ENCODE peak calls at places on chromosomes 16 and 17, in four cellular contexts. One of them, this sample, is unnamed.

GRCh38 chr16:4306439-4307214 is 9.2 kb upstream of the GLIS2 start:
- DNase-seq in endothelial cell of umbilical vein: no peak
- DNase-seq in mesenchymal stem cell: no peak
- DNase-seq in mammary epithelial cell: no peak
- DNase-seq in this sample: no peak

GRCh38 chr16:48197294-48197693 is 41.5 kb upstream of the ABCC12 start:
- DNase-seq in mesenchymal stem cell: no peak
- DNase-seq in mammary epithelial cell: no peak
- DNase-seq in endothelial cell of umbilical vein: no peak
- DNase-seq in this sample: no peak

GRCh38 chr17:28948873-28949184 is 2.5 kb downstream of the PHF12 start:
- DNase-seq in mammary epithelial cell: no peak
- DNase-seq in mesenchymal stem cell: no peak
- DNase-seq in endothelial cell of umbilical vein: no peak
- DNase-seq in this sample: no peak

GRCh38 chr16:54987081-54987480 is 56.4 kb downstream of the IRX5 start:
- DNase-seq in mammary epithelial cell: no peak
- DNase-seq in mesenchymal stem cell: no peak
- DNase-seq in endothelial cell of umbilical vein: no peak
- DNase-seq in this sample: no peak

GRCh38 chr17:48471807-48472484 is 41.9 kb upstream of the SKAP1 start:
- DNase-seq in mesenchymal stem cell: no peak
- DNase-seq in endothelial cell of umbilical vein: no peak
- DNase-seq in mammary epithelial cell: no peak
- DNase-seq in this sample: no peak

GRCh38 chr16:30430428-30430970 is 669 bp upstream of the DCTPP1 start:
- DNase-seq in mammary epithelial cell: no peak
- DNase-seq in mesenchymal stem cell: no peak
- DNase-seq in endothelial cell of umbilical vein: no peak
- DNase-seq in this sample: peak; percentile 45

GRCh38 chr17:14308636-14308964 is 7.7 kb downstream of the HS3ST3B1 start:
- DNase-seq in endothelial cell of umbilical vein: no peak
- DNase-seq in mesenchymal stem cell: peak; percentile 45
- DNase-seq in mammary epithelial cell: no peak
- DNase-seq in this sample: peak; percentile 26

GRCh38 chr17:40341808-40342574 is 22.5 kb downstream of the GJD3 start:
- DNase-seq in mesenchymal stem cell: peak; percentile 77
- DNase-seq in mammary epithelial cell: no peak
- DNase-seq in endothelial cell of umbilical vein: peak; percentile 60
- DNase-seq in this sample: peak; percentile 86

GRCh38 chr17:48883171-48883570 is 9.4 kb upstream of the ATP5MC1 start:
- DNase-seq in mammary epithelial cell: no peak
- DNase-seq in mesenchymal stem cell: no peak
- DNase-seq in endothelial cell of umbilical vein: no peak
- DNase-seq in this sample: no peak

DNA sequence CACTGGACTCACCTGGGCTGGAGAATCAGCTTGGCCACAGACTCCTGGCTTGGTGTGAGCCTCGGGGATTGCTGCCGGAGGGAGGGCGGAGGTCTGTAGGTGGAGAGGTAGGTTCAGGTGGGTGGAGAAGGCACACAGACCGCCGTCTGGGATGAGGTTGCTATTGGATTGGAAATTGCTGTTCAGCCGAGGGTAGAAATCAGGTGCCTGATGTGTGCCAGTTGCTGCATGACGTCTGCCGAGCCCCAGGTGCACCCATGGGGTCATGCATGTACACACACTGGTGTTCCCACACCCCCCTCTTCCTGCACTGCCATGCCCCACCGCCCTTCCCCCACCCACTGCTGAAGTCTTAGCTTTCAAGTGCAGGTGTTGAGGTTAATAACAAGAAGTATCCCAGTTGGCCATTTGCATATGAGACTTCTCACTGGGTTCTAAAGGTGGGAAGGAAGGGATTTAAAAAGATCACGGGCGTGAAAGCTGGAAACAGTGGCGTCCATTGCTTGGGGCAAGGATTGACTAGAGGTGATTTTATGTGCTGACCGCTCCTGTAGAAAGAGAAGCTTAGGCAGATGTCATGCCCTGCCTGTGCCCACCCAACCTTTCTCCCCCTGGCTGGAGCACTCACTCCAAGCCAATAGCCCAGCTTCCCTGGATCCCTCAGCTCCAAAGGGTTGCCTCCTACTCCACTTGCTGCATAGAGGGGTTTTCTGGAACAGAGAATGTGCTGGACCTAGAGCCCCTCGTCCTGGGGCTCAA is 193.6 kb downstream of the CCDC182 start:
- DNase-seq in endothelial cell of umbilical vein: no peak
- DNase-seq in mammary epithelial cell: no peak
- DNase-seq in mesenchymal stem cell: no peak
- DNase-seq in this sample: no peak
- H3K4me1 ChIP-seq in endothelial cell of umbilical vein: peaks cover 3% of the 10 kb centered on the region
- H3K4me1 ChIP-seq in mammary epithelial cell: no peaks in the 10 kb centered on the region
- H3K4me1 ChIP-seq in mesenchymal stem cell: peaks cover 17% of the 10 kb centered on the region
- H3K4me1 ChIP-seq in this sample: no peaks in the 10 kb centered on the region

GRCh38 chr16:81784042-81784785 is 5.1 kb downstream of the PLCG2 start:
- DNase-seq in mesenchymal stem cell: no peak
- DNase-seq in endothelial cell of umbilical vein: no peak
- DNase-seq in mammary epithelial cell: no peak
- DNase-seq in this sample: no peak
- H3K4me2 ChIP-seq in mesenchymal stem cell: no peak overlapping the region
- H3K4me2 ChIP-seq in endothelial cell of umbilical vein: no peak overlapping the region
- H3K4me2 ChIP-seq in mammary epithelial cell: no peak overlapping the region
- H3K4me2 ChIP-seq in this sample: no peak overlapping the region

DNA sequence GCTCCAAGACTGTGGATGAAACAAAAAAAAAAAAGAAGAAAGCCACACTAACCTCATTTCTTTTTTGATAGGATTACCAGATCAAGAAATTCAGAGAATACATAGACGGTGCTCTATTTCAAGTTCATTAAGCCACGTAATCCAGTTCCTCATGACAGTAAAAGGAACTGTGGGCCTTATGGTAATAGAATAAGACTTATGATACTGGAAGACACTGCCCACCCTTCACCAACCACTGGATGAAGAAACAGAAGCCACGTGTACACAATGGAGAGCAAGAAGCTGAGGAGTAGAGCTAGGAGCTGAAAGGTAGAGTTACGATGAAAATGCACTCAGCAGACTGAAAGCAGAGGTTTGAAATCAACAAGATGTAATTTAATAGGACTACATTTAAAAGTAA is 11.2 kb downstream of the NCBP3 start:
- DNase-seq in mammary epithelial cell: no peak
- DNase-seq in endothelial cell of umbilical vein: no peak
- DNase-seq in mesenchymal stem cell: no peak
- DNase-seq in this sample: no peak
- H3K36me3 ChIP-seq in mammary epithelial cell: peaks cover 8% of the 10 kb centered on the region
- H3K36me3 ChIP-seq in endothelial cell of umbilical vein: peaks cover 7% of the 10 kb centered on the region
- H3K36me3 ChIP-seq in mesenchymal stem cell: peaks cover 32% of the 10 kb centered on the region
- H3K36me3 ChIP-seq in this sample: peaks cover 19% of the 10 kb centered on the region

GRCh38 chr16:70735141-70735979 is 49.5 kb upstream of the MTSS2 start:
- DNase-seq in endothelial cell of umbilical vein: no peak
- DNase-seq in mesenchymal stem cell: peak; percentile 57
- DNase-seq in mammary epithelial cell: no peak
- DNase-seq in this sample: peak; percentile 94

GRCh38 chr16:70737377-70738082 is 51.7 kb upstream of the MTSS2 start:
- DNase-seq in mesenchymal stem cell: peak; percentile 93
- DNase-seq in endothelial cell of umbilical vein: no peak
- DNase-seq in mammary epithelial cell: peak; percentile 67
- DNase-seq in this sample: peak; percentile 97

GRCh38 chr16:70738083-70738977 is 52.5 kb upstream of the MTSS2 start:
- DNase-seq in mammary epithelial cell: peak; percentile 32
- DNase-seq in endothelial cell of umbilical vein: peak; percentile 58
- DNase-seq in mesenchymal stem cell: peak; percentile 88
- DNase-seq in this sample: peak; percentile 88

GRCh38 chr16:70734522-70734921 is 48.7 kb upstream of the MTSS2 start:
- DNase-seq in endothelial cell of umbilical vein: no peak
- DNase-seq in mammary epithelial cell: no peak
- DNase-seq in mesenchymal stem cell: no peak
- DNase-seq in this sample: no peak

GRCh38 chr16:70736454-70737376 is 50.9 kb upstream of the MTSS2 start:
- DNase-seq in endothelial cell of umbilical vein: no peak
- DNase-seq in mesenchymal stem cell: no peak
- DNase-seq in mammary epithelial cell: no peak
- DNase-seq in this sample: peak; percentile 38
- H3K4me1 ChIP-seq in endothelial cell of umbilical vein: peaks cover 3% of the 10 kb centered on the region
- H3K4me1 ChIP-seq in mesenchymal stem cell: peaks cover 61% of the 10 kb centered on the region
- H3K4me1 ChIP-seq in mammary epithelial cell: peaks cover 38% of the 10 kb centered on the region
- H3K4me1 ChIP-seq in this sample: peaks cover 52% of the 10 kb centered on the region

DNA sequence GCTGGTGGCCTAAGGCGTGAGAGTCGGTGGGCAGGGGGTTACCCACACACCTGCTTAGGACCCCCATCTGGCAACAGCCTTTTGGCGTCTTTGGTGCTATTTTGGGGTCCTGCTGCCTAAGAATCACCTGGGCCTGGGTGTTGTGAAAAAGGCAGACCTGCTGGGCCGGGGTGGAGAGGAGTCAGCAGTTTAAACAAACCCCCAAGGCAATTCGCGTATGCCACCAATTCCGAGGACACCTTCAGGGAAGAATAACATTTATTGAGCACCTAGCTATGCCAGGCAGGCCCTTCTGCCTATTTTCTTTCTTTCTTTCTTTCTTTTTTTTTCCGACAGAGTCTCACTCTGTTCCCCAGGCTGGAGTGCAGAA is 53.9 kb upstream of the TOB1 start:
- DNase-seq in mesenchymal stem cell: no peak
- DNase-seq in endothelial cell of umbilical vein: no peak
- DNase-seq in mammary epithelial cell: no peak
- DNase-seq in this sample: no peak
- H3K4me2 ChIP-seq in mesenchymal stem cell: no peak overlapping the region
- H3K4me2 ChIP-seq in endothelial cell of umbilical vein: no peak overlapping the region
- H3K4me2 ChIP-seq in mammary epithelial cell: peak overlapping the region; percentile 38
- H3K4me2 ChIP-seq in this sample: no peak overlapping the region

GRCh38 chr17:73208139-73208827 is 15.4 kb downstream of the COG1 start:
- DNase-seq in mammary epithelial cell: no peak
- DNase-seq in mesenchymal stem cell: no peak
- DNase-seq in endothelial cell of umbilical vein: no peak
- DNase-seq in this sample: peak; percentile 26
- H3K36me3 ChIP-seq in mammary epithelial cell: peaks cover 28% of the 10 kb centered on the region
- H3K36me3 ChIP-seq in mesenchymal stem cell: peaks cover 37% of the 10 kb centered on the region
- H3K36me3 ChIP-seq in endothelial cell of umbilical vein: peaks cover 6% of the 10 kb centered on the region
- H3K36me3 ChIP-seq in this sample: peaks cover 62% of the 10 kb centered on the region

DNA sequence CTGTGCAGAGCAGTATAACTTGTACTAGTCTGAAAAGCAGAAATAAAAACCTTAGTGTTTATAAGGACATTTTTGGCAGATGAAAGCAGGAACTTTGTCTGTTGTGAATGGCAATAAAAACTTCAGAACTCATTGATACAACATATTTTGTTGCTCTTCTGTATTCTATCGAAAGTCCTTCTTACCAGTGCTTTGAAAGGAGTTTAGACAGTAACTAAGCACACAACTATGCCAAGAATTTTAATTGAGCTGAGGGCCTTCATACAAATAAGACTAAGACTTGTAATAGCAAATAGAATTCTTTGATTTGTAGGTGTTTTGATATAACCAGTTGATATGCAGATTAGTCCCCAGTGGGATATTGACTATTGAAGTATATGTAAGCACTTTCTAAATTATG is 308.4 kb downstream of the ZFHX3 start:
- DNase-seq in endothelial cell of umbilical vein: no peak
- DNase-seq in mesenchymal stem cell: peak; percentile 45
- DNase-seq in mammary epithelial cell: peak; percentile 8
- DNase-seq in this sample: peak; percentile 35
- H3K4me1 ChIP-seq in endothelial cell of umbilical vein: no peaks in the 10 kb centered on the region
- H3K4me1 ChIP-seq in mesenchymal stem cell: peaks cover 2% of the 10 kb centered on the region
- H3K4me1 ChIP-seq in mammary epithelial cell: peaks cover 3% of the 10 kb centered on the region
- H3K4me1 ChIP-seq in this sample: peaks cover 14% of the 10 kb centered on the region

DNA sequence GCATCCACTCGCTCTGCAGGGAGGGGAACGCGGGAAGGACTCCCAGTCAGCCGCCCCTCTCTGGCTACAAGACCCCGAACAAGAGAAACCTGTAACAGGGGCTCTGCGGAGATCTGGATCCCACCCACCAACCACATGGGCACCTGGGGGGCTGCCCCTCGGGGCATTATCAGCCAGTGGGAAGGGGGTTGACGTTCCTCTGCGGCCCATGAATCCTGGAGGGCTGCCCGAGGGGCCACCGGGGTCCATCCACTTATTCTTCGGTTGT is 1.8 kb upstream of the PCGF2 start:
- DNase-seq in endothelial cell of umbilical vein: no peak
- DNase-seq in mammary epithelial cell: no peak
- DNase-seq in mesenchymal stem cell: no peak
- DNase-seq in this sample: no peak
- H3K4me2 ChIP-seq in endothelial cell of umbilical vein: peak overlapping the region; percentile 88
- H3K4me2 ChIP-seq in mammary epithelial cell: peak overlapping the region; percentile 99
- H3K4me2 ChIP-seq in mesenchymal stem cell: peak overlapping the region; percentile 97
- H3K4me2 ChIP-seq in this sample: peak overlapping the region; percentile 96

DNA sequence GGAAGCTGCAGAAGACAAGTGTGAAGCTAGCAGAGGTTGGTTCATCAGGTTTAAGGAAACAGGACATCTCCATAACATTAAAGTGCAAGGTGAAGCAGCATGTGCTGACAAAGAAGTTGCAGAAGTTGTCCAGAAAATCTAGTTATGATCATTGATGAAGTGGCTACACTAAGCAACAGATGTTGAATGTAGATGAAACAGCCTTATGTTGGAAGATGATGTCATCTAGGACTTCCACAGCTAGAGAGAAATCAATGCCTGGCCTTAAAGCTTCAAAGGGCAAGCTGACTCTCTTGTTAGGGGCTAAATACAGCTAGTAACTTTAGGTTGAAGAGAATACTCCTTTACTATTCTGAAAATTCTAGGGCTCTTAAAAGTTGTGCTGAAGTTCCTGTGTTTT is 340.2 kb upstream of the SOX9 start:
- DNase-seq in mesenchymal stem cell: no peak
- DNase-seq in mammary epithelial cell: no peak
- DNase-seq in endothelial cell of umbilical vein: no peak
- DNase-seq in this sample: no peak
- H3K36me3 ChIP-seq in mesenchymal stem cell: no peaks in the 10 kb centered on the region
- H3K36me3 ChIP-seq in mammary epithelial cell: no peaks in the 10 kb centered on the region
- H3K36me3 ChIP-seq in endothelial cell of umbilical vein: no peaks in the 10 kb centered on the region
- H3K36me3 ChIP-seq in this sample: no peaks in the 10 kb centered on the region

This sample was measured in GM23248.